ENCODE peak calls at places on chromosomes 12 and 14, in five cellular contexts. C, S, N, T and D are unnamed samples.

GRCh38 chr14:97077253-97077653 is 280.1 kb downstream of the VRK1 start:
- DNase-seq in C (peak; percentile 54), N (no peak), T (no peak), S (peak; percentile 93), D (peak; percentile 47)

GRCh38 chr12:78101181-78101876 is 270.6 kb downstream of the NAV3 start:
- DNase-seq in T (no peak), N (no peak), C (no peak), S (no peak), D (no peak)

GRCh38 chr12:107400686-107401447 is 284.7 kb upstream of the PWP1 start:
- DNase-seq in C (peak; percentile 9), N (no peak), S (peak; percentile 59), T (no peak), D (peak; percentile 59)

GRCh38 chr14:75877292-75877691 is 104.5 kb downstream of the TGFB3 start:
- DNase-seq in T (no peak), C (no peak), N (no peak), S (peak; percentile 99), D (peak; percentile 93)

GRCh38 chr12:57619434-57620244 is 8.4 kb downstream of the ARHGEF25 start:
- DNase-seq in T (no peak), C (no peak), S (no peak), N (no peak), D (no peak)

GRCh38 chr14:102320033-102320660 is 601 bp downstream of the ZNF839 start:
- DNase-seq in C (peak; percentile 25), S (peak; percentile 52), T (peak; percentile 27), N (peak; percentile 29), D (peak; percentile 42)

GRCh38 chr12:95218852-95219171 is 1.2 kb downstream of the VEZT start:
- DNase-seq in N (no peak), S (no peak), C (no peak), T (peak; percentile 17), D (no peak)

GRCh38 chr12:122825773-122826724 is 9.2 kb upstream of the HIP1R start:
- DNase-seq in N (no peak), S (no peak), C (no peak), T (no peak), D (no peak)

GRCh38 chr12:66409195-66409871 is 107.0 kb downstream of the HELB start:
- DNase-seq in S (peak; percentile 35), C (peak; percentile 1), T (peak; percentile 20), N (peak; percentile 11), D (peak; percentile 66)

GRCh38 chr12:5954661-5955060 is 9.6 kb upstream of the ANO2 start:
- DNase-seq in C (no peak), S (no peak), T (no peak), N (no peak), D (no peak)

GRCh38 chr12:86137936-86138335 is 118.3 kb downstream of the MGAT4C start:
- DNase-seq in N (no peak), T (no peak), S (peak; percentile 89), C (no peak), D (peak; percentile 11)

GRCh38 chr12:79925492-79925891 is 9.4 kb downstream of the PPP1R12A start:
- DNase-seq in T (no peak), S (no peak), C (no peak), N (no peak), D (no peak)

GRCh38 chr12:11885261-11886038 is 185.3 kb upstream of the BCL2L14 start:
- DNase-seq in T (no peak), N (no peak), C (no peak), S (peak; percentile 75), D (peak; percentile 69)

GRCh38 chr14:26897186-26897585 is 299.4 kb upstream of the NOVA1 start:
- DNase-seq in C (no peak), T (no peak), S (no peak), N (no peak), D (no peak)

GRCh38 chr14:26596722-26597030 is 1.2 kb downstream of the NOVA1 start:
- DNase-seq in N (no peak), C (peak; percentile 3), S (no peak), T (no peak), D (no peak)

GRCh38 chr12:17528394-17528793 is 561.6 kb downstream of the RERGL start:
- DNase-seq in N (no peak), T (no peak), C (no peak), S (no peak), D (no peak)

GRCh38 chr12:47032644-47033043 is 46.8 kb upstream of the PCED1B start:
- DNase-seq in T (no peak), S (peak; percentile 54), C (no peak), N (no peak), D (peak; percentile 51)

GRCh38 chr12:57624441-57625220 is 8.4 kb downstream of the B4GALNT1 start:
- DNase-seq in C (no peak), N (no peak), S (no peak), T (no peak), D (no peak)

GRCh38 chr12:38543151-38543550 is 226.6 kb downstream of the ALG10B start:
- DNase-seq in C (no peak), N (no peak), S (no peak), T (no peak), D (no peak)

GRCh38 chr12:69467400-69467799 is 2.8 kb upstream of the FRS2 start:
- DNase-seq in N (no peak), C (no peak), S (no peak), T (no peak), D (no peak)

GRCh38 chr14:71824816-71825215 is 107.4 kb upstream of the RGS6 start:
- DNase-seq in S (no peak), T (no peak), C (no peak), N (no peak), D (no peak)

GRCh38 chr14:90676859-90677258 is 139.4 kb downstream of the TTC7B start:
- DNase-seq in C (no peak), T (no peak), N (no peak), S (peak; percentile 31), D (no peak)

GRCh38 chr14:104871656-104872468 is 6.8 kb downstream of the CEP170B start:
- DNase-seq in S (no peak), C (no peak), T (no peak), N (no peak), D (no peak)

GRCh38 chr12:42360747-42361403 is 34.9 kb downstream of the PPHLN1 start:
- DNase-seq in T (no peak), S (no peak), C (no peak), N (no peak), D (no peak)

GRCh38 chr12:6307521-6307920 is 3.0 kb upstream of the PLEKHG6 start:
- DNase-seq in S (no peak), N (no peak), T (no peak), C (peak; percentile 37), D (no peak)

GRCh38 chr14:38004610-38004879 is 203.2 kb upstream of the SSTR1 start:
- DNase-seq in T (no peak), S (no peak), C (no peak), N (no peak), D (no peak)